ENCODE peak calls at places on chromosomes 16 and 17, in four cellular contexts. X, H, F and Z are unnamed samples.

GRCh38 chr17:42873321-42873720 is 22.3 kb downstream of the AOC3 start:
- DNase-seq in X (no peak), H (no peak), F (peak; percentile 37), Z (no peak)

GRCh38 chr17:55710410-55710809 is 12.3 kb downstream of the TMEM100 start:
- DNase-seq in X (no peak), H (no peak), F (no peak), Z (no peak)

GRCh38 chr17:29948460-29949185 is 7.2 kb downstream of the EFCAB5 start:
- DNase-seq in X (no peak), H (no peak), F (no peak), Z (no peak)

GRCh38 chr17:5628262-5628661 is 44.0 kb upstream of the NLRP1 start:
- DNase-seq in X (no peak), H (no peak), F (no peak), Z (no peak)

GRCh38 chr17:79388556-79389295 is 222.1 kb downstream of the RBFOX3 start:
- DNase-seq in X (peak; percentile 66), H (peak; percentile 95), F (peak; percentile 34), Z (no peak)

GRCh38 chr17:73211745-73212144 is 18.9 kb downstream of the COG1 start:
- DNase-seq in X (no peak), H (no peak), F (no peak), Z (no peak)

GRCh38 chr17:76716146-76716833 is 5.5 kb upstream of the MXRA7 start:
- DNase-seq in X (no peak), H (no peak), F (no peak), Z (no peak)

GRCh38 chr17:68821860-68822693 is 133.1 kb downstream of the ABCA8 start:
- DNase-seq in X (peak; percentile 78), H (peak; percentile 10), F (peak; percentile 99), Z (no peak)

GRCh38 chr16:35730251-35730650 is 2270.8 kb downstream of the TP53TG3F start:
- DNase-seq in X (no peak), H (no peak), F (no peak), Z (no peak)

GRCh38 chr17:2853111-2853721 is 57.0 kb downstream of the RAP1GAP2 start:
- DNase-seq in X (peak; percentile 63), H (peak; percentile 79), F (no peak), Z (no peak)

GRCh38 chr17:76048711-76049110 is 21.6 kb upstream of the EVPL start:
- DNase-seq in X (no peak), H (no peak), F (no peak), Z (no peak)

GRCh38 chr16:47036201-47036600 is 62.7 kb upstream of the DNAJA2 start:
- DNase-seq in X (no peak), H (no peak), F (no peak), Z (no peak)

GRCh38 chr17:2025220-2025621 is at the start of gene RTN4RL1:
- DNase-seq in X (peak; percentile 80), H (peak; percentile 78), F (no peak), Z (no peak)

GRCh38 chr16:88686439-88687253 is at the start of gene SNAI3:
- DNase-seq in X (peak; percentile 63), H (peak; percentile 97), F (peak; percentile 76), Z (no peak)

GRCh38 chr17:57464191-57464864 is 208.0 kb downstream of the MSI2 start:
- DNase-seq in X (no peak), H (no peak), F (no peak), Z (no peak)

GRCh38 chr17:21573961-21574610 is 118.2 kb upstream of the KCNJ18 start:
- DNase-seq in X (no peak), H (peak; percentile 81), F (no peak), Z (no peak)

GRCh38 chr17:1180958-1181768 is 1.4 kb upstream of the ABR start:
- DNase-seq in X (no peak), H (no peak), F (no peak), Z (no peak)

GRCh38 chr16:14354561-14355351 is 275.3 kb downstream of the PARN start:
- DNase-seq in X (peak; percentile 49), H (no peak), F (no peak), Z (peak; percentile 100)

GRCh38 chr17:58956997-58957724 is 149.5 kb downstream of the TRIM37 start:
- DNase-seq in X (peak; percentile 24), H (no peak), F (peak; percentile 18), Z (no peak)

GRCh38 chr17:43846963-43847369 is at the start of gene CD300LG:
- DNase-seq in X (no peak), H (peak; percentile 35), F (no peak), Z (no peak)

GRCh38 chr17:9979463-9979995 is 74.5 kb upstream of the RCVRN start:
- DNase-seq in X (peak; percentile 51), H (no peak), F (no peak), Z (no peak)

GRCh38 chr16:49855822-49856740 is at the start of gene ZNF423:
- DNase-seq in X (no peak), H (peak; percentile 75), F (no peak), Z (no peak)

GRCh38 chr17:61247438-61247837 is 152.2 kb upstream of the TBX2 start:
- DNase-seq in X (no peak), H (no peak), F (no peak), Z (no peak)

GRCh38 chr16:73058616-73059409 is 10.9 kb upstream of the ZFHX3 start:
- DNase-seq in X (peak; percentile 77), H (peak; percentile 77), F (no peak), Z (no peak)

GRCh38 chr17:5219536-5219935 is 15.1 kb downstream of the SCIMP start:
- DNase-seq in X (no peak), H (no peak), F (no peak), Z (no peak)

GRCh38 chr17:42291136-42291535 is 2.8 kb downstream of the STAT5A start:
- DNase-seq in X (no peak), H (no peak), F (no peak), Z (no peak)

GRCh38 chr17:79720705-79721295 is 9.9 kb upstream of the ENPP7 start:
- DNase-seq in X (no peak), H (peak; percentile 79), F (no peak), Z (no peak)

GRCh38 chr16:57536306-57537193 is at the start of gene CCDC102A:
- DNase-seq in X (no peak), H (peak; percentile 86), F (no peak), Z (no peak)

DNA sequence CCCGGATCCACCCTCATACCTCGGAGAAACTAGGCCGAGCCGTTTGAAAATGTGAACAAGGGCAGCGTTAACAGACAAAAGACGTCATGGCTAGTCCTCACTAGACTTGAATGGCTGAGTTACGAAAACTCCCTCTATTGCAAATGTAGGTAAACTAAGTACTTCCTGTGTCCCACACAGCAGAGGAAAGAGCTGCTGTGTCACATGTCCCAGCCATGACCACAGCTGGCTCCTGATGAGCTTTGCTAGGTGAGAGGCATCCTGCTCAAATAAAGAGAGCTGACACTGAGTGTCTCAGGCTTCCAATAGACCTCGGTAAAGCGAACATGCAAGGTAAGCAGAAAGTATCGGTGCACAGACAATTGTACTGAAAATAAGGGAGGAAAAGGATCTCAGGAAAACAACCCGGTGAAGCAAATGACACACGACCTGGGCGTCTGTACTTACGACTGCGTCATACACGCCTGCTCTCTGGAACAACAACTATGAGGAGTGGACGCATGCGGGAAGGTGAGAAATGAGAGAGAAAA is 26.0 kb downstream of the TMEM204 start:
- DNase-seq in X (no peak), H (no peak), F (no peak), Z (no peak)
- TF ChIP-seq PBX3 in X (no peak), H (no peak), F (no peak), Z (no peak)

GRCh38 chr17:41284043-41284442 is 8.5 kb downstream of the KRTAP9-7 start:
- DNase-seq in X (no peak), H (no peak), F (peak; percentile 0), Z (no peak)

GRCh38 chr17:41287050-41287449 is 11.6 kb downstream of the KRTAP9-7 start:
- DNase-seq in X (peak; percentile 18), H (no peak), F (peak; percentile 0), Z (no peak)

DNA sequence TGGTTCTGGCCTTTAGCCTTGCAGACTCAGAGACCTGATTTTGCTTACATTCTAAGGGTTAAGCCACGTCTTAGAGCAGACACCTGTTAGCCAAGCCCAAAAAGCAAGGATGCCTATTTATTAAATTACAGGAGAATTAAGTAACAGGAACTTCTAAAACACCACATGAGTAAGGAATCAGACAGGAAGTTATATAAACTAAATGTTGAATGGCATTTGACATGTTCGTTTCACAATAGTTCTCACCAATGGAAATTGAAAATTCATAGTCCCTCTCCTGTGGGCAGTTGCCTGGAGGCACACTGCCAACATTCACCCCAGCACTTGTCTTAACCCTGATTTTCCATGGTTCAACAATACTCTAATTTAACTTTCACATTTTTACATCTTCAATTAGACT is 9.0 kb downstream of the KRTAP9-7 start:
- DNase-seq in X (no peak), H (no peak), F (no peak), Z (no peak)
- TF ChIP-seq PBX3 in X (no peak), H (no peak), F (no peak), Z (no peak)

DNA sequence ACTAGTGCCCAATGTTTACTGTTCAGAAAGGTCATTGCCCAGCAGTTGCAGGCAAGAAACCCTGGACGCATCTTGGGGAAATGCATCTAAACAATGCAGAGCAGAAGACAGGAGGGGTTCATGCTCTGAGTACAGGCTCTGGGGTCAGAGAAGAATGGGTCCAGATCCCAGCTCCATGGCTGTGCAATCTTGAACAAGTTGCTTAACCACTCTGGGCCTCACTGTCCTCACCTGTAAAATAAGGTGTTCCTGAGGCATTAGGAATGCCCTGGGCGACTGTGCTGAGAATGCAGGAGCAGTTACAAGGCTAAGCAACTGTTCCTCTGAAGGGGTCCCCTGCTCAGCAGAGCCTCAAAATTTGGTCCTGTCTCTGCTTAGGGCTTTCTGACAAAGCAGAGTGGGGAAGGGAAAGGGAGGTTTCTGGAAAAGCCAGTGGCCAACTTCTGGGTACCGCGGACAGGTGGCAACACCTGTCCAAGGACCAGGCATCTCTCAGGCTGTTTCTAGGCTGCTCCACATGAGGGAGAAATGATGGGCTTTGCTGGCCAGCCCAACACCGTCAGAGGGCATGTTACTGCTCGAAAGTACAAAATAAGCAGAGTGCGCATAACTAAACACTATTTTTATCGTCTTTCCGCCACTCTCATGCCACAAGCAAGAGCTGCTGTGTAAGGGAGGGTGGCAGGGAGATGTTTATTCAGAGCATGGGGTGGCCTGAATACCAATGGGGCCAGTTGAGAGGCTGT is 176.8 kb downstream of the XYLT1 start:
- DNase-seq in X (no peak), H (no peak), F (no peak), Z (no peak)
- TF ChIP-seq PBX3 in X (no peak), H (no peak), F (no peak), Z (no peak)

GRCh38 chr17:35930211-35931065 is at the start of gene RDM1:
- DNase-seq in X (peak; percentile 87), H (peak; percentile 92), F (no peak), Z (peak; percentile 53)
- TF ChIP-seq PBX3 in X (no peak), H (no peak), F (no peak), Z (no peak)

GRCh38 chr16:24805484-24805883 is 40.3 kb upstream of the SLC5A11 start:
- DNase-seq in X (no peak), H (no peak), F (no peak), Z (no peak)

GRCh38 chr16:24801761-24802302 is 43.9 kb upstream of the SLC5A11 start:
- DNase-seq in X (no peak), H (no peak), F (no peak), Z (no peak)

DNA sequence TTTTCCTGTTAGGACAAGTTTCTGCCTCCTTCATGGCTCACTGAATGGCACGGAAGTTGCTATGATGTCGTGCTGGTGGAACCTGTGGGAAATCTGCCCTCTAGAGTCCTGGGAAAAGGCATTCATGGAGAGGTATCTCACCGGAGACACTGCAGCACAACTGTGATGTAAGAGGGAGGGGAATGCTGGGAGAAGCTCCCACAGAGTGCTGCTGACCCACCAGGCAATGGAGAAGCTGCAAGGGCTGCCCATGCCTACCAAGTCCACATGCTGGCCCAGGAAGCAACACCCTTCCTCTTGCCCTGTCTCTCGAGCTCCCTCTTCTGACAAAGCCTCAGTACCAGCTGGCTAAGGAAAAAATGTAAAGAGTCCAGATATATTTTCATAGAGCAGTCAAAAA is 45.2 kb upstream of the SLC5A11 start:
- DNase-seq in X (peak; percentile 75), H (no peak), F (peak; percentile 48), Z (no peak)
- TF ChIP-seq PBX3 in X (no peak), H (no peak), F (no peak), Z (no peak)

GRCh38 chr17:51507444-51507843 is 247.1 kb downstream of the UTP18 start:
- DNase-seq in X (no peak), H (no peak), F (no peak), Z (no peak)
- TF ChIP-seq PBX3 in X (no peak), H (no peak), F (no peak), Z (no peak)